ENCODE peak calls at places on chromosomes 2 and 18, in four cellular contexts. One of them, this sample, is unnamed.

GRCh38 chr2:179594268-179595112 is 266.9 kb downstream of the ZNF385B start:
- DNase-seq in M059J: no peak
- DNase-seq in NCI-H1092: no peak
- DNase-seq in activated naive CD4-positive, alpha-beta T cell treated with anti-CD3 and anti-CD28 coated beads for 36 hours: no peak
- DNase-seq in this sample: no peak

GRCh38 chr2:237533668-237534138 is 32.7 kb upstream of the PRLH start:
- DNase-seq in M059J: peak
- DNase-seq in NCI-H1092: no peak
- DNase-seq in activated naive CD4-positive, alpha-beta T cell treated with anti-CD3 and anti-CD28 coated beads for 36 hours: no peak
- DNase-seq in this sample: no peak

GRCh38 chr2:16167471-16168426 is 227.4 kb downstream of the MYCN start:
- DNase-seq in M059J: no peak
- DNase-seq in NCI-H1092: no peak
- DNase-seq in activated naive CD4-positive, alpha-beta T cell treated with anti-CD3 and anti-CD28 coated beads for 36 hours: no peak
- DNase-seq in this sample: no peak

GRCh38 chr2:197179744-197180498 is 130.7 kb downstream of the ANKRD44 start:
- DNase-seq in M059J: peak
- DNase-seq in NCI-H1092: no peak
- DNase-seq in activated naive CD4-positive, alpha-beta T cell treated with anti-CD3 and anti-CD28 coated beads for 36 hours: no peak
- DNase-seq in this sample: no peak

GRCh38 chr2:184780944-184781343 is 182.6 kb downstream of the ZNF804A start:
- DNase-seq in M059J: no peak
- DNase-seq in NCI-H1092: no peak
- DNase-seq in activated naive CD4-positive, alpha-beta T cell treated with anti-CD3 and anti-CD28 coated beads for 36 hours: no peak
- DNase-seq in this sample: no peak

GRCh38 chr2:16588565-16588964 is 77.1 kb downstream of the CYRIA start:
- DNase-seq in M059J: no peak
- DNase-seq in NCI-H1092: no peak
- DNase-seq in activated naive CD4-positive, alpha-beta T cell treated with anti-CD3 and anti-CD28 coated beads for 36 hours: no peak
- DNase-seq in this sample: no peak

GRCh38 chr2:119682578-119682977 is 3.6 kb downstream of the TMEM177 start:
- DNase-seq in M059J: no peak
- DNase-seq in NCI-H1092: no peak
- DNase-seq in activated naive CD4-positive, alpha-beta T cell treated with anti-CD3 and anti-CD28 coated beads for 36 hours: no peak
- DNase-seq in this sample: no peak

GRCh38 chr2:111072220-111072871 is 48.4 kb upstream of the BCL2L11 start:
- DNase-seq in M059J: peak
- DNase-seq in NCI-H1092: no peak
- DNase-seq in activated naive CD4-positive, alpha-beta T cell treated with anti-CD3 and anti-CD28 coated beads for 36 hours: no peak
- DNase-seq in this sample: peak

GRCh38 chr2:11122380-11122779 is 32.9 kb upstream of the SLC66A3 start:
- DNase-seq in M059J: no peak
- DNase-seq in NCI-H1092: no peak
- DNase-seq in activated naive CD4-positive, alpha-beta T cell treated with anti-CD3 and anti-CD28 coated beads for 36 hours: no peak
- DNase-seq in this sample: no peak

GRCh38 chr2:238461491-238461890 is 34.8 kb downstream of the ASB1 start:
- DNase-seq in M059J: no peak
- DNase-seq in NCI-H1092: no peak
- DNase-seq in activated naive CD4-positive, alpha-beta T cell treated with anti-CD3 and anti-CD28 coated beads for 36 hours: no peak
- DNase-seq in this sample: no peak

GRCh38 chr2:15874311-15874710 is 66.0 kb upstream of the MYCN start:
- DNase-seq in M059J: no peak
- DNase-seq in NCI-H1092: no peak
- DNase-seq in activated naive CD4-positive, alpha-beta T cell treated with anti-CD3 and anti-CD28 coated beads for 36 hours: no peak
- DNase-seq in this sample: no peak

GRCh38 chr18:8515142-8515865 is 93.9 kb upstream of the RAB12 start:
- DNase-seq in M059J: no peak
- DNase-seq in NCI-H1092: no peak
- DNase-seq in activated naive CD4-positive, alpha-beta T cell treated with anti-CD3 and anti-CD28 coated beads for 36 hours: no peak
- DNase-seq in this sample: no peak

GRCh38 chr2:136527560-136527959 is 237.8 kb upstream of the THSD7B start:
- DNase-seq in M059J: peak
- DNase-seq in NCI-H1092: no peak
- DNase-seq in activated naive CD4-positive, alpha-beta T cell treated with anti-CD3 and anti-CD28 coated beads for 36 hours: peak
- DNase-seq in this sample: peak

GRCh38 chr2:102606353-102606752 is 13.0 kb upstream of the SLC9A2 start:
- DNase-seq in M059J: no peak
- DNase-seq in NCI-H1092: no peak
- DNase-seq in activated naive CD4-positive, alpha-beta T cell treated with anti-CD3 and anti-CD28 coated beads for 36 hours: no peak
- DNase-seq in this sample: no peak

GRCh38 chr18:30889582-30890301 is 152.8 kb downstream of the DSC3 start:
- DNase-seq in M059J: no peak
- DNase-seq in NCI-H1092: peak
- DNase-seq in activated naive CD4-positive, alpha-beta T cell treated with anti-CD3 and anti-CD28 coated beads for 36 hours: no peak
- DNase-seq in this sample: peak

GRCh38 chr18:32242395-32242794 is 52.6 kb downstream of the MEP1B start:
- DNase-seq in M059J: no peak
- DNase-seq in NCI-H1092: no peak
- DNase-seq in activated naive CD4-positive, alpha-beta T cell treated with anti-CD3 and anti-CD28 coated beads for 36 hours: no peak
- DNase-seq in this sample: no peak

GRCh38 chr2:189060096-189060642 is 86.0 kb downstream of the COL3A1 start:
- DNase-seq in M059J: peak
- DNase-seq in NCI-H1092: no peak
- DNase-seq in activated naive CD4-positive, alpha-beta T cell treated with anti-CD3 and anti-CD28 coated beads for 36 hours: no peak
- DNase-seq in this sample: no peak

GRCh38 chr2:77604953-77605947 is 83.1 kb upstream of the LRRTM4 start:
- DNase-seq in M059J: no peak
- DNase-seq in NCI-H1092: no peak
- DNase-seq in activated naive CD4-positive, alpha-beta T cell treated with anti-CD3 and anti-CD28 coated beads for 36 hours: no peak
- DNase-seq in this sample: no peak

This sample was measured in ACHN.